ENCODE peak calls at places on chromosomes 1 and 21, in nine cellular contexts. D is H1, Q is WTC11, O is GM13977, V is heart left ventricle, Z is AG04450, S is uterus, X is pancreas, M is fibroblast of lung. G is an unnamed sample.

GRCh38 chr1:241742084-241742483 is 90.0 kb downstream of the WDR64 start:
- DNase-seq in D (no peak), Q (no peak), O (no peak), V (no peak), Z (no peak), S (no peak), X (no peak), M (no peak), G (no peak)

GRCh38 chr1:44250113-44250781 is 37.0 kb downstream of the DMAP1 start:
- DNase-seq in D (no peak), Q (no peak), O (no peak), V (peak), Z (no peak), S (no peak), X (no peak), M (no peak), G (no peak)

GRCh38 chr1:15799928-15800835 is 7.3 kb downstream of the UQCRHL start:
- DNase-seq in D (peak), Q (peak), O (no peak), V (peak), Z (no peak), S (no peak), X (peak), M (peak), G (no peak)

GRCh38 chr1:91924146-91924545 is 25.1 kb upstream of the BRDT start:
- DNase-seq in D (no peak), Q (no peak), O (no peak), V (no peak), Z (peak), S (no peak), X (no peak), M (peak), G (no peak)

GRCh38 chr1:39044762-39045161 is 18.6 kb downstream of the NDUFS5 start:
- DNase-seq in D (no peak), Q (no peak), O (no peak), V (no peak), Z (no peak), S (no peak), X (no peak), M (no peak), G (no peak)

GRCh38 chr1:211928993-211929637 is 98.6 kb upstream of the LPGAT1 start:
- DNase-seq in D (no peak), Q (no peak), O (no peak), V (no peak), Z (no peak), S (no peak), X (no peak), M (no peak), G (no peak)

GRCh38 chr1:119631433-119632102 is 16.5 kb downstream of the ZNF697 start:
- DNase-seq in D (no peak), Q (peak), O (no peak), V (peak), Z (peak), S (peak), X (peak), M (peak), G (no peak)

GRCh38 chr21:45555557-45556301 is 13.5 kb upstream of the SLC19A1 start:
- DNase-seq in D (peak), Q (peak), O (peak), V (no peak), Z (peak), S (peak), X (peak), M (peak), G (peak)

GRCh38 chr21:10521091-10521598 is at the start of gene TPTE:
- DNase-seq in D (no peak), Q (no peak), O (peak), V (no peak), Z (no peak), S (no peak), X (no peak), M (no peak), G (no peak)

GRCh38 chr1:36183309-36183856 is 27.4 kb downstream of the MAP7D1 start:
- DNase-seq in D (no peak), Q (no peak), O (no peak), V (no peak), Z (no peak), S (no peak), X (no peak), M (peak), G (no peak)

GRCh38 chr1:7857951-7858350 is 5.1 kb upstream of the UTS2 start:
- DNase-seq in D (no peak), Q (no peak), O (no peak), V (no peak), Z (no peak), S (no peak), X (no peak), M (no peak), G (no peak)

GRCh38 chr1:115440733-115441132 is 102.7 kb upstream of the NGF start:
- DNase-seq in D (no peak), Q (no peak), O (no peak), V (no peak), Z (no peak), S (no peak), X (no peak), M (peak), G (no peak)

GRCh38 chr1:38029081-38029681 is 16.6 kb downstream of the UTP11 start:
- DNase-seq in D (no peak), Q (peak), O (peak), V (no peak), Z (no peak), S (peak), X (no peak), M (peak), G (no peak)

GRCh38 chr1:11051781-11052510 is 4.9 kb upstream of the MASP2 start:
- DNase-seq in D (no peak), Q (no peak), O (no peak), V (no peak), Z (no peak), S (no peak), X (no peak), M (no peak), G (no peak)

GRCh38 chr21:44692798-44693512 is 4.0 kb upstream of the KRTAP10-12 start:
- DNase-seq in D (no peak), Q (no peak), O (no peak), V (no peak), Z (no peak), S (no peak), X (no peak), M (no peak), G (no peak)

GRCh38 chr1:7490576-7490975 is 280.5 kb upstream of the VAMP3 start:
- DNase-seq in D (no peak), Q (no peak), O (no peak), V (no peak), Z (no peak), S (no peak), X (no peak), M (no peak), G (no peak)

GRCh38 chr1:2984399-2985061 is 36.7 kb upstream of the ACTRT2 start:
- DNase-seq in D (no peak), Q (no peak), O (no peak), V (no peak), Z (no peak), S (no peak), X (no peak), M (no peak), G (no peak)

GRCh38 chr1:925532-926421 is 2.1 kb downstream of the SAMD11 start:
- DNase-seq in D (no peak), Q (no peak), O (no peak), V (no peak), Z (no peak), S (peak), X (no peak), M (peak), G (no peak)

GRCh38 chr1:91725961-91726704 is 159.8 kb downstream of the TGFBR3 start:
- DNase-seq in D (no peak), Q (no peak), O (no peak), V (no peak), Z (peak), S (peak), X (no peak), M (peak), G (no peak)

GRCh38 chr1:72186733-72187307 is 95.5 kb downstream of the NEGR1 start:
- DNase-seq in D (no peak), Q (no peak), O (no peak), V (no peak), Z (no peak), S (no peak), X (no peak), M (peak), G (no peak)

GRCh38 chr21:35488941-35489340 is 439.8 kb upstream of the RUNX1 start:
- DNase-seq in D (no peak), Q (no peak), O (no peak), V (no peak), Z (no peak), S (no peak), X (no peak), M (peak), G (no peak)

GRCh38 chr1:30764396-30764795 is 6.8 kb upstream of the LAPTM5 start:
- DNase-seq in D (no peak), Q (no peak), O (no peak), V (no peak), Z (no peak), S (no peak), X (no peak), M (no peak), G (no peak)

GRCh38 chr1:152050886-152051764 is 14.3 kb upstream of the S100A11 start:
- DNase-seq in D (no peak), Q (no peak), O (no peak), V (no peak), Z (no peak), S (no peak), X (no peak), M (peak), G (no peak)

GRCh38 chr1:223695014-223695413 is 17.3 kb upstream of the CAPN2 start:
- DNase-seq in D (no peak), Q (no peak), O (no peak), V (no peak), Z (no peak), S (no peak), X (no peak), M (no peak), G (no peak)

GRCh38 chr1:10170362-10170665 is 40.1 kb upstream of the KIF1B start:
- DNase-seq in D (no peak), Q (no peak), O (peak), V (no peak), Z (no peak), S (no peak), X (no peak), M (no peak), G (no peak)

GRCh38 chr1:59498640-59499039 is 201.7 kb downstream of the FGGY start:
- DNase-seq in D (no peak), Q (no peak), O (no peak), V (no peak), Z (no peak), S (no peak), X (peak), M (peak), G (no peak)

GRCh38 chr21:31667141-31667540 is 7.6 kb downstream of the SOD1 start:
- DNase-seq in D (no peak), Q (no peak), O (no peak), V (no peak), Z (no peak), S (no peak), X (no peak), M (no peak), G (no peak)

GRCh38 chr1:230110971-230111370 is 43.9 kb downstream of the GALNT2 start:
- DNase-seq in D (no peak), Q (no peak), O (no peak), V (no peak), Z (no peak), S (no peak), X (no peak), M (no peak), G (no peak)

GRCh38 chr21:41638201-41638790 is 128.6 kb downstream of the RIPK4 start:
- DNase-seq in D (no peak), Q (no peak), O (no peak), V (no peak), Z (no peak), S (no peak), X (no peak), M (no peak), G (no peak)

GRCh38 chr1:67688526-67689219 is 3.7 kb downstream of the GADD45A start:
- DNase-seq in D (no peak), Q (no peak), O (no peak), V (no peak), Z (no peak), S (no peak), X (no peak), M (no peak), G (no peak)

GRCh38 chr1:165501351-165501974 is 42.3 kb upstream of the LRRC52 start:
- DNase-seq in D (no peak), Q (no peak), O (no peak), V (no peak), Z (no peak), S (no peak), X (no peak), M (no peak), G (no peak)

GRCh38 chr1:106924360-106924759 is 132.1 kb upstream of the PRMT6 start:
- DNase-seq in D (peak), Q (peak), O (no peak), V (no peak), Z (no peak), S (no peak), X (no peak), M (peak), G (no peak)

GRCh38 chr21:36193200-36193599 is 36.6 kb downstream of the DOP1B start:
- DNase-seq in D (no peak), Q (no peak), O (no peak), V (no peak), Z (no peak), S (no peak), X (no peak), M (no peak), G (no peak)

GRCh38 chr21:42315296-42315891 is at the start of gene TFF3:
- DNase-seq in D (no peak), Q (no peak), O (no peak), V (no peak), Z (no peak), S (no peak), X (peak), M (no peak), G (no peak)

DNA sequence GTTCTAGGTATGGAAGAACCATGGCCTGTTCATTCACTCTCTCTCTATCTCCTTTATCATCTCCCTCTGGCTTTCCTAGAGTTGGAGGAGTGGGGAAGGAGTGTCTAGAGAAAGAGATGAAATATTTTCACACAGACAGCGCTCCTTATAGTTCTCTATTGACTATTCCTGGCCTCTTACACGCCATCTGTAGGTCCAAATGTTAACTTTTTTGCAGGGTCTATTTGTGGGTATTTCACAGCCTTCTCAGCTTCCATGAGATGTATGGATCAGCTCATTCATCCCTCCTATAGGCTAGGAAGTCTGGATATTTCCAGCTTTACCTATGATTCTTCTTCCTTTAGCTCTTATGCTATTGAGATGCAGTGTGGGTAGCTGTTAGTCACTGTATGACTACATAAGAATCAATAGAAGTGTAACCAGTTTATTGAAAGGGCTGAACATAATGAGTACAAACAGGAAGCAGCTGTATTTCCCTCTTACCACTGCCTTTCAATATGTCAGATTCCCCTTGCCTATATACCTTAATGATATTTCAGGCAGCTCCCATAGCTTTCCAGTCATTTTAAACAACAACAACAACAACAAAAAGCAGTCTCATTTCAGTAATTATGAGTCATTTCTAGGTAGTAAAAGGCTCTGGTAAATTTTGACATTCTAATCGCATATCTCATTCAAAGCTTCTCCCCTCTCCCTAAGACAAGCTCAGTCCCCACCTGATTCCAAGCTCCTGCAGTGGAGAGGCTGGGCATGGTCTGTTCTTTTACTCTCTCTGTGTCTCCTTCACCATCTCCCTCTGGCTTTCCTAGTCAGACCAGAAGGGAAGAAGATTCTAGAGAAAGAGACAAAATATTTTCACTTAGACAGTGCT is 149.5 kb downstream of the TTLL7 start:
- DNase-seq in D (no peak), Q (no peak), O (peak), V (no peak), Z (no peak), S (no peak), X (no peak), M (no peak), G (no peak)
- TF ChIP-seq CTCF in D (no peak), Q (no peak), O (no peak), V (no peak), Z (no peak), S (no peak), X (no peak), M (peak), G (no peak)

GRCh38 chr1:34108269-34108668 is 56.8 kb downstream of the CSMD2 start:
- DNase-seq in D (no peak), Q (no peak), O (no peak), V (no peak), Z (no peak), S (no peak), X (no peak), M (no peak), G (no peak)

GRCh38 chr1:34115233-34115632 is 49.8 kb downstream of the CSMD2 start:
- DNase-seq in D (no peak), Q (no peak), O (no peak), V (no peak), Z (no peak), S (no peak), X (no peak), M (peak), G (no peak)

GRCh38 chr1:34113887-34114286 is 51.1 kb downstream of the CSMD2 start:
- DNase-seq in D (no peak), Q (peak), O (peak), V (no peak), Z (no peak), S (no peak), X (no peak), M (no peak), G (no peak)

GRCh38 chr1:34108711-34109110 is 56.3 kb downstream of the CSMD2 start:
- DNase-seq in D (no peak), Q (no peak), O (no peak), V (no peak), Z (no peak), S (no peak), X (no peak), M (no peak), G (no peak)

GRCh38 chr1:34113362-34113761 is 51.7 kb downstream of the CSMD2 start:
- DNase-seq in D (no peak), Q (peak), O (no peak), V (no peak), Z (no peak), S (no peak), X (peak), M (no peak), G (no peak)
- TF ChIP-seq CTCF in D (peak), Q (no peak), O (no peak), V (no peak), Z (no peak), S (no peak), X (no peak), M (no peak), G (no peak)

DNA sequence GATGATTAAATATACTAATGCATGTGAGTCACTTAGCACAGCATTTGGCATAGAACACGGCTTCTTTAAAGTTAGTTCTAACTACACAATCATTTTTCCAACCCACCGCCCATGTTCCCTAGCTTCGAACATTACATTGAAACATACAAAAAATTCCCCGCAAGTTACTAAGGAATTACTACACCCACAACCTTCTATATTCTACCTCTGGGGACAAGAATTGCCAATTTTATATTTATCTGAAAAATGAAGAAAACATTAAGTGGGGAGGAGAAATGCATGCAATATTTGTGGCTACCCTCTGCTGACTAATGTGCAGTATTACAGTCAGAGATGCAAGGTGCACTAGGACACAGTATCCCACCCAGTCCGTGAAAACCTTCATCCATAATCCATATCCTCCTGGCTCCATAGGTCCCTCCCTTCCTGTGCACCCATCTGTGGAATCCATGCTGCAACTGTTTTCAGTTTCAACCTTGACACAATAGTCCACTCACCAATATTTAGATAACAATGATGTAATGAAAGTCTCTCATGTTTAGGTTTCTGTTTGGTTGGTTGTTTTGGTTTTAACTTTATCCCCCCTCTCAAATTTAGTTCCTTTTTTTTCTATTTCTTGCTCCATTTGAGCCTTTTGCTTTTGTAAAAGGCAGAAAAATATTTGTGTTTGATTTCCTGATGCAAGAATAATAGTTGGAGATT is 31.6 kb downstream of the RGS5 start:
- DNase-seq in D (no peak), Q (no peak), O (no peak), V (no peak), Z (no peak), S (no peak), X (no peak), M (peak), G (no peak)
- TF ChIP-seq CTCF in D (peak), Q (no peak), O (peak), V (peak), Z (peak), S (no peak), X (no peak), M (peak), G (peak)

DNA sequence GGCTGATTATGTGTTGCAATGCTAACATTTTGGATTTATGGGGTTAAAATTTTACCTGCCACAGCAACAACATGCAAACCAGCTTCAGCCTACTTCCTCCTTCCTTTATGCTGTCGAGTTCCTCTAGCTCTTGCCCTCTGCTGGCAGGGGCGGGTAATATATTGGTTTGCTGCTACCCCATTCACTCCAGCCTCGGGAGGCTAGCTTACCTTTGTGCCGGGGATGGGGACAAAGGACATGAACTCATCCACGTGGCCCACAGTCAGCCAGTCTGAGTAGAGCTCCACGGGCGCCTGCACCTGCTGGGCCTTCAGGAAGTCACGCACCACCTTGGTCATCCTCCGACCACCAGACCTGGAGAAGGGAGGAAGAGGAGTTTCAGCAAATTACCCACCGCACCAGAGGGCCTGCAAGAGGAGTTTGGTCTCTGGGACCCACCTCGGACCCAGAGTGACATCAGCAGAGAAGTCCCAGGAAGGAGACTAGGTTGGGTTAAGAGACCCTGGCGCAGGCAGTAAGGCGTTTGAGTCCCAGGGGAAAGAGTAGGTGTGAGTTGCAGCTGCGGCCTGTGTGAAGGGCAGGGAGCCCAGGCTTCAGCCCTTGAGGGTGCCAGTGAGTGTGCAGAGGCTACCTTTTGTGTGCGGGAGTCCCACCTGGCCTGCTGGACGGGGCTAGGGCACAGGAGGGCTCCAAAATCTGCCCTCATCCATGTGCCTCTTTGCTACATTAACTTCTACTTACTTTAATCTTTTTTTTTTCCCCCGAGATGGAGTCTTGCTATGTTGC is 21.8 kb upstream of the SDHB start:
- DNase-seq in D (peak), Q (peak), O (peak), V (no peak), Z (no peak), S (no peak), X (no peak), M (no peak), G (no peak)
- TF ChIP-seq CTCF in D (peak), Q (peak), O (peak), V (no peak), Z (peak), S (no peak), X (no peak), M (no peak), G (no peak)

DNA sequence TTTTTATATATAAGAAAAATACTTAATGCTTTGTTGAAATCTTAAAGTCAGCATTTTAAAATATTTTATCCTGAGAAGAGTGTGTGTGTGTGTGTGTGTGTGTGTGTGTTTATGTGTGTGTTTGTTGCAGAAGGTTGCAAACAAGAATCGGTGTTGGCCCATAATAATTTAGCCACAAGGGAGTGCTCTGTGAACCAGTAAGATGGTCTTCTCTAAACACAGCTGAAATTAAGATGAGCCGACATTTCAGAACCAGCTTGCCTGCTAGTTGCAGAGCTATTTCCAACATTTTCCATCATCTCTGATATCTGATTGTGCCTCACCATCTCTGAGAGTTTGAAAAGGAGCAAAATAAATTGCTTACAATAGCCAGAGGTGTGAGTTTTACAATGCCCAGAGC is 158.8 kb upstream of the SGIP1 start:
- DNase-seq in D (no peak), Q (no peak), O (no peak), V (no peak), Z (no peak), S (no peak), X (no peak), M (peak), G (no peak)
- TF ChIP-seq CTCF in D (no peak), Q (no peak), O (peak), V (no peak), Z (no peak), S (no peak), X (no peak), M (no peak), G (no peak)